ENCODE peak calls at places on chromosomes 4 and X, in six cellular contexts. D is hepatic stellate cell, U is WTC11, X is nephron progenitor cell, E is NCI-H774, K is dorsolateral prefrontal cortex. V is an unnamed sample.

GRCh38 chrX:131068945-131069719 is 11.0 kb downstream of the ARHGAP36 start:
- DNase-seq in D (peak; percentile 20), U (peak; percentile 83), X (peak; percentile 89), E (peak; percentile 22), K (no peak), V (no peak)

GRCh38 chr4:139686988-139687387 is 21.4 kb downstream of the MGST2 start:
- DNase-seq in D (no peak), U (no peak), X (no peak), E (no peak), K (no peak), V (no peak)

GRCh38 chrX:119790977-119791436 is 423 bp downstream of the RPL39 start:
- DNase-seq in D (no peak), U (no peak), X (peak; percentile 45), E (no peak), K (peak; percentile 13), V (peak; percentile 13)

GRCh38 chr4:39169426-39169825 is 12.9 kb upstream of the WDR19 start:
- DNase-seq in D (no peak), U (no peak), X (no peak), E (no peak), K (no peak), V (no peak)

GRCh38 chrX:14942341-14942740 is 69.1 kb downstream of the MOSPD2 start:
- DNase-seq in D (no peak), U (no peak), X (no peak), E (no peak), K (no peak), V (no peak)

GRCh38 chr4:1010522-1011021 is 854 bp upstream of the FGFRL1 start:
- DNase-seq in D (peak; percentile 83), U (peak; percentile 40), X (no peak), E (no peak), K (peak; percentile 19), V (no peak)

GRCh38 chr4:125515016-125515415 is 200.3 kb downstream of the FAT4 start:
- DNase-seq in D (no peak), U (no peak), X (no peak), E (no peak), K (no peak), V (no peak)

GRCh38 chrX:4764888-4765287 is 1051.4 kb upstream of the PRKX start:
- DNase-seq in D (no peak), U (no peak), X (no peak), E (no peak), K (no peak), V (no peak)

GRCh38 chr4:88230953-88231835 is 53.2 kb downstream of the PPM1K start:
- DNase-seq in D (no peak), U (no peak), X (no peak), E (no peak), K (no peak), V (no peak)

GRCh38 chrX:130594453-130594916 is 192.7 kb downstream of the RBMX2 start:
- DNase-seq in D (no peak), U (no peak), X (no peak), E (peak; percentile 37), K (no peak), V (no peak)

GRCh38 chr4:152981278-152981677 is 45.2 kb downstream of the FHDC1 start:
- DNase-seq in D (no peak), U (no peak), X (no peak), E (no peak), K (no peak), V (no peak)

GRCh38 chr4:59247032-59247431 is 1953.1 kb upstream of the ADGRL3 start:
- DNase-seq in D (peak; percentile 0), U (no peak), X (no peak), E (peak; percentile 0), K (no peak), V (no peak)

GRCh38 chrX:40318796-40319195 is 221.0 kb upstream of the BCOR start:
- DNase-seq in D (no peak), U (no peak), X (no peak), E (no peak), K (no peak), V (no peak)

GRCh38 chr4:76194325-76194724 is 19.3 kb downstream of the SCARB2 start:
- DNase-seq in D (peak; percentile 73), U (no peak), X (no peak), E (no peak), K (no peak), V (no peak)

GRCh38 chr4:160091631-160092030 is 988.8 kb downstream of the RAPGEF2 start:
- DNase-seq in D (no peak), U (no peak), X (no peak), E (no peak), K (no peak), V (no peak)

GRCh38 chrX:2817036-2817435 is 11.7 kb upstream of the GYG2 start:
- DNase-seq in D (no peak), U (no peak), X (no peak), E (no peak), K (no peak), V (no peak)

GRCh38 chr4:83894831-83895230 is 358.9 kb downstream of the GPAT3 start:
- DNase-seq in D (no peak), U (no peak), X (no peak), E (no peak), K (no peak), V (no peak)

GRCh38 chrX:10722804-10723364 is 102.5 kb upstream of the MID1 start:
- DNase-seq in D (peak; percentile 46), U (peak; percentile 67), X (peak; percentile 65), E (no peak), K (peak; percentile 44), V (peak; percentile 26)

GRCh38 chrX:1106478-1107210 is 105.8 kb downstream of the CRLF2 start:
- DNase-seq in D (no peak), U (no peak), X (no peak), E (no peak), K (no peak), V (no peak)

V was measured in frontal cortex.